ENCODE peak calls at places on chromosomes 13 and 19, in seven cellular contexts. C is neural progenitor cell, S is PC-3, F is MM.1S, V is HCT116, D is hepatocyte, R is SK-N-SH. O is an unnamed sample.

GRCh38 chr19:34579281-34580054 is 97.5 kb downstream of the SCGB2B2 start:
- DNase-seq in C (no peak), S (no peak), F (no peak), V (no peak), D (no peak), R (no peak), O (no peak)

GRCh38 chr19:49106648-49107135 is 7.5 kb upstream of the LIN7B start:
- DNase-seq in C (peak), S (peak), F (peak), V (peak), D (peak), R (peak), O (peak)

GRCh38 chr19:55005684-55006488 is 32.2 kb downstream of the GP6 start:
- DNase-seq in C (peak), S (peak), F (peak), V (peak), D (peak), R (peak), O (peak)

GRCh38 chr19:7751157-7751783 is 3.9 kb upstream of the CD209 start:
- DNase-seq in C (no peak), S (peak), F (no peak), V (no peak), D (no peak), R (no peak), O (no peak)

GRCh38 chr19:1478934-1479707 is at the start of gene C19orf25:
- DNase-seq in C (peak), S (peak), F (peak), V (peak), D (peak), R (peak), O (peak)

GRCh38 chr19:17560205-17560595 is 4.8 kb downstream of the COLGALT1 start:
- DNase-seq in C (no peak), S (no peak), F (no peak), V (no peak), D (peak), R (no peak), O (peak)

GRCh38 chr13:100130930-100131511 is 42.1 kb downstream of the PCCA start:
- DNase-seq in C (no peak), S (no peak), F (no peak), V (no peak), D (no peak), R (no peak), O (peak)

GRCh38 chr13:30486230-30487074 is 20.7 kb upstream of the HMGB1 start:
- DNase-seq in C (no peak), S (peak), F (no peak), V (no peak), D (peak), R (no peak), O (no peak)

GRCh38 chr19:36418287-36419001 is at the start of gene ZFP82:
- DNase-seq in C (peak), S (peak), F (no peak), V (no peak), D (peak), R (peak), O (peak)

GRCh38 chr13:44017756-44018309 is 138.1 kb downstream of the LACC1 start:
- DNase-seq in C (no peak), S (no peak), F (no peak), V (no peak), D (no peak), R (no peak), O (no peak)

GRCh38 chr19:39679056-39679790 is 23.5 kb downstream of the LGALS16 start:
- DNase-seq in C (no peak), S (no peak), F (peak), V (no peak), D (no peak), R (no peak), O (no peak)

GRCh38 chr19:1248454-1249297 is at the start of gene MIDN:
- DNase-seq in C (peak), S (peak), F (peak), V (no peak), D (peak), R (peak), O (peak)

GRCh38 chr19:49921871-49922755 is 6.9 kb upstream of the ATF5 start:
- DNase-seq in C (no peak), S (peak), F (no peak), V (no peak), D (no peak), R (no peak), O (peak)

GRCh38 chr19:12202250-12202649 is 39.4 kb downstream of the ZNF136 start:
- DNase-seq in C (peak), S (no peak), F (no peak), V (no peak), D (no peak), R (no peak), O (peak)

GRCh38 chr19:13747098-13747453 is 17.2 kb upstream of the MRI1 start:
- DNase-seq in C (no peak), S (no peak), F (no peak), V (no peak), D (no peak), R (no peak), O (no peak)

GRCh38 chr13:25215253-25215575 is 43.1 kb upstream of the AMER2 start:
- DNase-seq in C (no peak), S (no peak), F (no peak), V (no peak), D (no peak), R (no peak), O (no peak)

GRCh38 chr13:30832845-30833332 is 73.2 kb upstream of the MEDAG start:
- DNase-seq in C (peak), S (peak), F (no peak), V (peak), D (peak), R (peak), O (peak)

GRCh38 chr19:29120471-29120870 is 92.5 kb downstream of the UQCRFS1 start:
- DNase-seq in C (no peak), S (no peak), F (no peak), V (no peak), D (no peak), R (no peak), O (no peak)

GRCh38 chr13:79880820-79881219 is 399.9 kb downstream of the NDFIP2 start:
- DNase-seq in C (no peak), S (no peak), F (no peak), V (no peak), D (no peak), R (no peak), O (no peak)

GRCh38 chr13:80361883-80362327 is 21.0 kb upstream of the SPRY2 start:
- DNase-seq in C (peak), S (peak), F (peak), V (no peak), D (peak), R (no peak), O (no peak)

GRCh38 chr13:66021846-66022245 is 1208.3 kb downstream of the PCDH9 start:
- DNase-seq in C (no peak), S (no peak), F (no peak), V (no peak), D (no peak), R (no peak), O (no peak)

GRCh38 chr19:39514840-39515550 is at the start of gene SELENOV:
- DNase-seq in C (peak), S (no peak), F (no peak), V (no peak), D (peak), R (peak), O (no peak)

GRCh38 chr13:58843567-58843966 is 1212.0 kb downstream of the PCDH17 start:
- DNase-seq in C (no peak), S (no peak), F (no peak), V (no peak), D (no peak), R (no peak), O (no peak)

GRCh38 chr13:34155931-34156607 is 338.1 kb downstream of the RFC3 start:
- DNase-seq in C (no peak), S (peak), F (no peak), V (peak), D (peak), R (no peak), O (peak)

GRCh38 chr13:58953638-58954037 is 1210.1 kb downstream of the DIAPH3 start:
- DNase-seq in C (no peak), S (no peak), F (peak), V (no peak), D (no peak), R (no peak), O (no peak)

DNA sequence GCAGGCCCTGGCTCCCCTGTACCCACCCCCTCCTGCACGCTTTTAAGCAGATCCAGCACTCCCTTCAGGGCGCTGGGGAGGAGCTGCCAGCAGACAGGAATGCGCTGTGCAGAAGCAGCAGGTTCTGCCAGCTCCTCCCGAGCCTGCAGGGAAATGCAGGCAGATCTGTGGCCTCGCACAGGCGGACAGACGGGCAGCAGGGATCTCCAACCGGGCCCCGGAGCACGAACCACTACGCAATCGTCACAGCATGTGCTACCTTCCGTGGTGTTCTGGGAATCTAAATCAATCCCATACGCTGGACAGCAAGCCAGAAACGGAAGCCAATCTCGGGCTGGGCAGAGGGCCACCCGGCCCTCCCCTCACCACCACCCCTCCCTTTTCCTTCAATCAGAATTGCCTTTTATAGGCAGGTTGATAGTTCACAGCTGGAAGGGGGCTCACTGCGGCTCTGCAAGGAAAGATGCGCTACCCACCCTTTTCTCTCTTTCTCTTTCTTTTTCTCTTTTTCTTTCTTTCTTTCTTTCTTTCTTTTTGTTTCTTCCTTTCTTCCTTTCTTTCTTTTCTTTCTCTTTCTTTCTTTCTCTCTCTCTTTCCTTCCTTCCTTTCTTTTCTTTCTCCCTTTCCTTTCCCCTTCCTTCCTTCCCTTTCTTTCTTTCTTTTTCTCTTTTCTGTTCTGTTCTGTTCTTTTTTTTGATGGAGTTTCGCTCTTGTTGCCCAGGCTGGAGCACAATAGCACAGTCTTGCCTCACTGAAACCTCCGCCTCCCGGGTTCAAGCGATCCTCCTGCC is 99.9 kb downstream of the GNG7 start:
- DNase-seq in C (peak), S (peak), F (no peak), V (no peak), D (peak), R (peak), O (peak)
- TF ChIP-seq EZH2phosphoT487 in C (no peak), S (no peak), F (no peak), V (no peak), D (no peak), R (no peak), O (no peak)

GRCh38 chr13:32850311-32851052 is 165.7 kb upstream of the KL start:
- DNase-seq in C (no peak), S (no peak), F (no peak), V (no peak), D (no peak), R (no peak), O (peak)
- TF ChIP-seq EZH2phosphoT487 in C (no peak), S (no peak), F (no peak), V (no peak), D (no peak), R (no peak), O (no peak)

GRCh38 chr13:32243695-32244094 is 71.5 kb downstream of the ZAR1L start:
- DNase-seq in C (no peak), S (no peak), F (no peak), V (no peak), D (no peak), R (no peak), O (no peak)

GRCh38 chr13:32245555-32245954 is 69.6 kb downstream of the ZAR1L start:
- DNase-seq in C (no peak), S (no peak), F (no peak), V (no peak), D (no peak), R (no peak), O (no peak)

GRCh38 chr13:32248789-32249188 is 66.4 kb downstream of the ZAR1L start:
- DNase-seq in C (no peak), S (no peak), F (peak), V (no peak), D (no peak), R (no peak), O (no peak)

GRCh38 chr13:32247887-32248286 is 67.3 kb downstream of the ZAR1L start:
- DNase-seq in C (no peak), S (no peak), F (peak), V (no peak), D (no peak), R (no peak), O (no peak)

GRCh38 chr13:32246468-32246867 is 68.7 kb downstream of the ZAR1L start:
- DNase-seq in C (peak), S (peak), F (peak), V (peak), D (peak), R (peak), O (peak)
- TF ChIP-seq EZH2phosphoT487 in C (no peak), S (no peak), F (no peak), V (no peak), D (no peak), R (no peak), O (no peak)

GRCh38 chr13:69903081-69903480 is 204.5 kb upstream of the ATXN8OS start:
- DNase-seq in C (no peak), S (no peak), F (no peak), V (no peak), D (no peak), R (no peak), O (no peak)
- TF ChIP-seq EZH2phosphoT487 in C (no peak), S (no peak), F (no peak), V (no peak), D (no peak), R (no peak), O (no peak)

GRCh38 chr19:51372649-51373504 is at the start of gene NKG7:
- DNase-seq in C (no peak), S (no peak), F (no peak), V (no peak), D (no peak), R (no peak), O (no peak)
- TF ChIP-seq EZH2phosphoT487 in C (no peak), S (no peak), F (no peak), V (no peak), D (no peak), R (no peak), O (no peak)

DNA sequence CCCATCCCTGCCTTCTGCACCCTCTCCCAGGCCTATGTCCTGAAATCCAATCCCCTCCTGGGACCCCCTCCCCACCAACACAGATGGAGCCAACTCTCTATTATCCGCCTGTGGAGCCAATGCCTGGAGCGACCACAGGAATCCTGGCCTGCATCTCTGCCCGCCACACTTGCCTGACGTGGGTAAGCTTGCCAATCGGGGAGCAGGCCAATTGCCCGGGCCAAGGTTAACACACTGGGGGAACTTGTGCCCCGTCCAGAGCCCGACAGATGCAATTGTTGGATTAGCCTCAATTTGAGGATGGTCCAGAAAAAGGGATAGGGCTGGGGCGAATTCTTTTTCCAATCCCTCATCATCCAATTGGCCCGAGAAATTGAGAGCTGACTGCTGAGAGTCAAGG is 5.9 kb downstream of the WIZ start:
- DNase-seq in C (no peak), S (no peak), F (no peak), V (no peak), D (no peak), R (no peak), O (no peak)
- TF ChIP-seq EZH2phosphoT487 in C (no peak), S (no peak), F (no peak), V (no peak), D (no peak), R (no peak), O (no peak)

DNA sequence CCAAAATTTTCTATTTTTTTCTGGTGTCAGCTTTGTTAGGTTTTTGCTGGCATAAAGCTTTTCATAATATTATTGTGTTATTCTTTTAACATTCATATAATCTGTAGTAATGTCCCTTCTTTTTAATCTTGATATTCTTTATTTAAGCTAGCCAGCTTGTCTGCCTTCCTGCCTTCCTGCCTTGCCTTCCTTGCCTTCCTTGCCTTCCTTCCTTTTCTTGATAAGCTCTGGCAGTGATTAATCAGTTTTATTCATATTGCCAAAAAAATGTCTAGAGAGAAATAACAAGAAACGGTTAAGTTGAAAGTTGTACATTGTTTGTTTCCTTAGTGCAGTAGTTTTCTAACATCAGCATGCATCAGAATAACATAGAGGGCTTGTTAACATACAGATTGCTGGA is 257.5 kb downstream of the MAB21L1 start:
- DNase-seq in C (no peak), S (no peak), F (no peak), V (no peak), D (no peak), R (no peak), O (no peak)
- TF ChIP-seq EZH2phosphoT487 in C (no peak), S (no peak), F (no peak), V (no peak), D (no peak), R (no peak), O (no peak)

DNA sequence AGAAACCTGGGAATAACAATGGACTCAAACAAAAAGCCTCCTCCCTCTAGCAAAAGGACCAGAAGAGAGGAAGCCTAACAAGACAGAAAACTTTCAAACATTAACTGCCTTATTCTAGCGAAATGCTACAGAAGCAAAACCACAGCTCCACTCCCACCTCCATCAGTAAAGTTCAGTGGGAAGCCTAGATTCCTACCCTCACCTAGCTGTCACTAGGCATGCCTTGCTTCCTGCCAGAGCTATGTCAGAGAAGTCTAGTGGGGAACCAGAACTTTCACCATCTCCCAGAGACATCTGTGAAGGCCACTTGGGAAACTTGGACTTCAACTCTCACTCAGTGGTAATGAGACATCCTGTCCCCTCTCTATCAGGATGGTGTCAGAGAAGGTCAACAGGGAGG is 37.1 kb downstream of the DPY19L3 start:
- DNase-seq in C (no peak), S (no peak), F (no peak), V (no peak), D (no peak), R (no peak), O (no peak)
- TF ChIP-seq EZH2phosphoT487 in C (no peak), S (no peak), F (no peak), V (no peak), D (no peak), R (no peak), O (no peak)

DNA sequence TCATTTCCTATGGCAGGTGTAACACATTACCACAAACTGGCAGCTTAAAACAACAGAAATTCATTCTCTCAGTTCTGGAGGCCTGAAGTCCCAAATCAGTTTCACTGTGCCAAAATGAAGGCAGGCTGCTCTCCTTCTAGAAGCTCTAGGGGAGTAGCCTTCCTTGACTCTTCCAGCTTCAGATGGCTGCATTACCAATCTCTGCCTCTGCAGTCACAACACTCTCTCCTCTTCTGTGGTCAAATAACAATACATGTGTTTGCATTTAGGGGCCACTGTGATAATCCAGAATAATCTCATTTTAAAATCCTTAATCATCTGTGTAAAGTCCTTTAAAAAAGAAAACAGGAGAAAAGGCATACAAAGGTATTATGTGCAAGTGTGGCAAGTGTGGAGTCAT is 7.8 kb downstream of the DIAPH3 start:
- DNase-seq in C (no peak), S (no peak), F (no peak), V (no peak), D (no peak), R (no peak), O (peak)
- TF ChIP-seq EZH2phosphoT487 in C (no peak), S (no peak), F (no peak), V (no peak), D (no peak), R (no peak), O (no peak)

DNA sequence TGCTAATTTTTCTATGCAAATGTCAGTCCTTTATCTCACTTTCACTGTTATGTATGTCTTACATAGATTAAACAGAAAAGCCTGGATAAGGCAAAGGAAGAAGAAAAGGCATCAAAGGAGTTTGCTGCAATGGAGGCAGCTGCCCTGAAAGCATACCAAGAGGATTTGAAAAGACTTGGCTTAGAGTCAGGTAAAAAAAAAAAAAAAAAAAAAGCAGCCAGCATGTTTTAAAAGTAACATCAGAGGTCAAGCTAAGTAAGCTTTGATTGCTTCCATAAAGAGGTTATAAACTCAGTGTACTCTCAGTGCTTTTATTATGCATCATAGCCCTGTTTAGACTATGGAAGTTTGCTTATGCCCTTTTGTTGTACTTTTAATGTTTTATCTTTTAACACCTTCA is 3.8 kb downstream of the WBP4 start:
- DNase-seq in C (no peak), S (no peak), F (no peak), V (no peak), D (peak), R (no peak), O (peak)
- TF ChIP-seq EZH2phosphoT487 in C (no peak), S (no peak), F (no peak), V (no peak), D (no peak), R (no peak), O (no peak)